ENCODE peak calls at places on chromosome 5, in eight cellular contexts. One of them, this sample, is unnamed.

GRCh38 chr5:93677344-93678021 is 63.9 kb downstream of the POU5F2 start:
- DNase-seq in transverse colon: no peak
- DNase-seq in brain microvascular endothelial cell: peak
- DNase-seq in psoas muscle: peak
- DNase-seq in omental fat pad: no peak
- DNase-seq in hepatocyte: peak
- DNase-seq in fibroblast of pulmonary artery: peak
- DNase-seq in mammary epithelial cell: peak
- DNase-seq in this sample: peak

GRCh38 chr5:115147052-115147451 is 22.7 kb downstream of the TRIM36 start:
- DNase-seq in transverse colon: no peak
- DNase-seq in brain microvascular endothelial cell: no peak
- DNase-seq in psoas muscle: no peak
- DNase-seq in omental fat pad: no peak
- DNase-seq in hepatocyte: no peak
- DNase-seq in fibroblast of pulmonary artery: no peak
- DNase-seq in mammary epithelial cell: no peak
- DNase-seq in this sample: no peak

GRCh38 chr5:170809551-170809950 is 26.0 kb downstream of the GABRP start:
- DNase-seq in transverse colon: peak
- DNase-seq in brain microvascular endothelial cell: peak
- DNase-seq in psoas muscle: no peak
- DNase-seq in omental fat pad: no peak
- DNase-seq in hepatocyte: peak
- DNase-seq in fibroblast of pulmonary artery: peak
- DNase-seq in mammary epithelial cell: peak
- DNase-seq in this sample: no peak

GRCh38 chr5:177495243-177496060 is 2.0 kb downstream of the PDLIM7 start:
- DNase-seq in transverse colon: peak
- DNase-seq in brain microvascular endothelial cell: peak
- DNase-seq in psoas muscle: peak
- DNase-seq in omental fat pad: no peak
- DNase-seq in hepatocyte: peak
- DNase-seq in fibroblast of pulmonary artery: peak
- DNase-seq in mammary epithelial cell: peak
- DNase-seq in this sample: peak

GRCh38 chr5:147763791-147764525 is 18.6 kb downstream of the JAKMIP2 start:
- DNase-seq in transverse colon: no peak
- DNase-seq in brain microvascular endothelial cell: peak
- DNase-seq in psoas muscle: no peak
- DNase-seq in omental fat pad: no peak
- DNase-seq in hepatocyte: no peak
- DNase-seq in fibroblast of pulmonary artery: peak
- DNase-seq in mammary epithelial cell: peak
- DNase-seq in this sample: no peak

GRCh38 chr5:105931782-105932489 is 1738.8 kb downstream of the EFNA5 start:
- DNase-seq in transverse colon: no peak
- DNase-seq in brain microvascular endothelial cell: peak
- DNase-seq in psoas muscle: no peak
- DNase-seq in omental fat pad: no peak
- DNase-seq in hepatocyte: no peak
- DNase-seq in fibroblast of pulmonary artery: peak
- DNase-seq in mammary epithelial cell: no peak
- DNase-seq in this sample: no peak

GRCh38 chr5:176497852-176498251 is 39.4 kb downstream of the RNF44 start:
- DNase-seq in transverse colon: no peak
- DNase-seq in brain microvascular endothelial cell: peak
- DNase-seq in psoas muscle: no peak
- DNase-seq in omental fat pad: no peak
- DNase-seq in hepatocyte: no peak
- DNase-seq in fibroblast of pulmonary artery: no peak
- DNase-seq in mammary epithelial cell: peak
- DNase-seq in this sample: no peak

GRCh38 chr5:3325206-3325605 is 270.4 kb upstream of the IRX1 start:
- DNase-seq in transverse colon: no peak
- DNase-seq in brain microvascular endothelial cell: no peak
- DNase-seq in psoas muscle: no peak
- DNase-seq in omental fat pad: no peak
- DNase-seq in hepatocyte: peak
- DNase-seq in fibroblast of pulmonary artery: no peak
- DNase-seq in mammary epithelial cell: peak
- DNase-seq in this sample: no peak

GRCh38 chr5:168579206-168579986 is at the start of gene PANK3:
- DNase-seq in transverse colon: peak
- DNase-seq in brain microvascular endothelial cell: peak
- DNase-seq in psoas muscle: peak
- DNase-seq in omental fat pad: peak
- DNase-seq in hepatocyte: peak
- DNase-seq in fibroblast of pulmonary artery: peak
- DNase-seq in mammary epithelial cell: peak
- DNase-seq in this sample: peak

GRCh38 chr5:129161830-129162229 is 67.3 kb downstream of the ISOC1 start:
- DNase-seq in transverse colon: no peak
- DNase-seq in brain microvascular endothelial cell: no peak
- DNase-seq in psoas muscle: no peak
- DNase-seq in omental fat pad: no peak
- DNase-seq in hepatocyte: no peak
- DNase-seq in fibroblast of pulmonary artery: no peak
- DNase-seq in mammary epithelial cell: no peak
- DNase-seq in this sample: no peak

GRCh38 chr5:50711280-50711679 is 44.8 kb downstream of the PARP8 start:
- DNase-seq in transverse colon: peak
- DNase-seq in brain microvascular endothelial cell: peak
- DNase-seq in psoas muscle: no peak
- DNase-seq in omental fat pad: no peak
- DNase-seq in hepatocyte: peak
- DNase-seq in fibroblast of pulmonary artery: no peak
- DNase-seq in mammary epithelial cell: no peak
- DNase-seq in this sample: no peak

GRCh38 chr5:26295541-26295940 is 742.8 kb downstream of the CDH9 start:
- DNase-seq in transverse colon: no peak
- DNase-seq in brain microvascular endothelial cell: no peak
- DNase-seq in psoas muscle: no peak
- DNase-seq in omental fat pad: no peak
- DNase-seq in hepatocyte: no peak
- DNase-seq in fibroblast of pulmonary artery: no peak
- DNase-seq in mammary epithelial cell: no peak
- DNase-seq in this sample: no peak

GRCh38 chr5:31824886-31825774 is 186.2 kb downstream of the PDZD2 start:
- DNase-seq in transverse colon: peak
- DNase-seq in brain microvascular endothelial cell: peak
- DNase-seq in psoas muscle: peak
- DNase-seq in omental fat pad: no peak
- DNase-seq in hepatocyte: peak
- DNase-seq in fibroblast of pulmonary artery: peak
- DNase-seq in mammary epithelial cell: peak
- DNase-seq in this sample: no peak

GRCh38 chr5:6158974-6159863 is 219.1 kb downstream of the MED10 start:
- DNase-seq in transverse colon: no peak
- DNase-seq in brain microvascular endothelial cell: peak
- DNase-seq in psoas muscle: no peak
- DNase-seq in omental fat pad: no peak
- DNase-seq in hepatocyte: peak
- DNase-seq in fibroblast of pulmonary artery: peak
- DNase-seq in mammary epithelial cell: peak
- DNase-seq in this sample: no peak

GRCh38 chr5:160330212-160330611 is 17.8 kb upstream of the CCNJL start:
- DNase-seq in transverse colon: no peak
- DNase-seq in brain microvascular endothelial cell: no peak
- DNase-seq in psoas muscle: no peak
- DNase-seq in omental fat pad: no peak
- DNase-seq in hepatocyte: no peak
- DNase-seq in fibroblast of pulmonary artery: no peak
- DNase-seq in mammary epithelial cell: peak
- DNase-seq in this sample: no peak

GRCh38 chr5:55176176-55176818 is 3.3 kb upstream of the CDC20B start:
- DNase-seq in transverse colon: peak
- DNase-seq in brain microvascular endothelial cell: no peak
- DNase-seq in psoas muscle: peak
- DNase-seq in omental fat pad: no peak
- DNase-seq in hepatocyte: peak
- DNase-seq in fibroblast of pulmonary artery: no peak
- DNase-seq in mammary epithelial cell: peak
- DNase-seq in this sample: no peak
- TF ChIP-seq CTCF in transverse colon: peak
- TF ChIP-seq CTCF in brain microvascular endothelial cell: no peak
- TF ChIP-seq CTCF in psoas muscle: peak
- TF ChIP-seq CTCF in omental fat pad: no peak
- TF ChIP-seq CTCF in hepatocyte: peak
- TF ChIP-seq CTCF in fibroblast of pulmonary artery: no peak
- TF ChIP-seq CTCF in mammary epithelial cell: peak
- TF ChIP-seq CTCF in this sample: peak

GRCh38 chr5:179342577-179342976 is 2.7 kb downstream of the ADAMTS2 start:
- DNase-seq in transverse colon: no peak
- DNase-seq in brain microvascular endothelial cell: peak
- DNase-seq in psoas muscle: peak
- DNase-seq in omental fat pad: no peak
- DNase-seq in hepatocyte: no peak
- DNase-seq in fibroblast of pulmonary artery: peak
- DNase-seq in mammary epithelial cell: no peak
- DNase-seq in this sample: no peak

GRCh38 chr5:179343021-179343781 is 2.1 kb downstream of the ADAMTS2 start:
- DNase-seq in transverse colon: no peak
- DNase-seq in brain microvascular endothelial cell: no peak
- DNase-seq in psoas muscle: no peak
- DNase-seq in omental fat pad: no peak
- DNase-seq in hepatocyte: no peak
- DNase-seq in fibroblast of pulmonary artery: no peak
- DNase-seq in mammary epithelial cell: no peak
- DNase-seq in this sample: no peak

GRCh38 chr5:179345179-179345428 is 157 bp downstream of the ADAMTS2 start:
- DNase-seq in transverse colon: no peak
- DNase-seq in brain microvascular endothelial cell: no peak
- DNase-seq in psoas muscle: no peak
- DNase-seq in omental fat pad: no peak
- DNase-seq in hepatocyte: no peak
- DNase-seq in fibroblast of pulmonary artery: no peak
- DNase-seq in mammary epithelial cell: no peak
- DNase-seq in this sample: no peak

GRCh38 chr5:179344301-179345178 is 721 bp downstream of the ADAMTS2 start:
- DNase-seq in transverse colon: no peak
- DNase-seq in brain microvascular endothelial cell: no peak
- DNase-seq in psoas muscle: peak
- DNase-seq in omental fat pad: no peak
- DNase-seq in hepatocyte: peak
- DNase-seq in fibroblast of pulmonary artery: no peak
- DNase-seq in mammary epithelial cell: no peak
- DNase-seq in this sample: no peak

GRCh38 chr5:179343902-179344300 is 1.4 kb downstream of the ADAMTS2 start:
- DNase-seq in transverse colon: peak
- DNase-seq in brain microvascular endothelial cell: peak
- DNase-seq in psoas muscle: peak
- DNase-seq in omental fat pad: no peak
- DNase-seq in hepatocyte: peak
- DNase-seq in fibroblast of pulmonary artery: peak
- DNase-seq in mammary epithelial cell: no peak
- DNase-seq in this sample: no peak
- TF ChIP-seq CTCF in transverse colon: peak
- TF ChIP-seq CTCF in brain microvascular endothelial cell: peak
- TF ChIP-seq CTCF in psoas muscle: peak
- TF ChIP-seq CTCF in omental fat pad: no peak
- TF ChIP-seq CTCF in hepatocyte: peak
- TF ChIP-seq CTCF in fibroblast of pulmonary artery: peak
- TF ChIP-seq CTCF in mammary epithelial cell: no peak
- TF ChIP-seq CTCF in this sample: peak

GRCh38 chr5:34026089-34026761 is 16.8 kb downstream of the C1QTNF3 start:
- DNase-seq in transverse colon: no peak
- DNase-seq in brain microvascular endothelial cell: no peak
- DNase-seq in psoas muscle: no peak
- DNase-seq in omental fat pad: no peak
- DNase-seq in hepatocyte: no peak
- DNase-seq in fibroblast of pulmonary artery: no peak
- DNase-seq in mammary epithelial cell: no peak
- DNase-seq in this sample: no peak
- TF ChIP-seq CTCF in transverse colon: no peak
- TF ChIP-seq CTCF in brain microvascular endothelial cell: no peak
- TF ChIP-seq CTCF in psoas muscle: no peak
- TF ChIP-seq CTCF in omental fat pad: no peak
- TF ChIP-seq CTCF in hepatocyte: no peak
- TF ChIP-seq CTCF in fibroblast of pulmonary artery: no peak
- TF ChIP-seq CTCF in mammary epithelial cell: no peak
- TF ChIP-seq CTCF in this sample: no peak

DNA sequence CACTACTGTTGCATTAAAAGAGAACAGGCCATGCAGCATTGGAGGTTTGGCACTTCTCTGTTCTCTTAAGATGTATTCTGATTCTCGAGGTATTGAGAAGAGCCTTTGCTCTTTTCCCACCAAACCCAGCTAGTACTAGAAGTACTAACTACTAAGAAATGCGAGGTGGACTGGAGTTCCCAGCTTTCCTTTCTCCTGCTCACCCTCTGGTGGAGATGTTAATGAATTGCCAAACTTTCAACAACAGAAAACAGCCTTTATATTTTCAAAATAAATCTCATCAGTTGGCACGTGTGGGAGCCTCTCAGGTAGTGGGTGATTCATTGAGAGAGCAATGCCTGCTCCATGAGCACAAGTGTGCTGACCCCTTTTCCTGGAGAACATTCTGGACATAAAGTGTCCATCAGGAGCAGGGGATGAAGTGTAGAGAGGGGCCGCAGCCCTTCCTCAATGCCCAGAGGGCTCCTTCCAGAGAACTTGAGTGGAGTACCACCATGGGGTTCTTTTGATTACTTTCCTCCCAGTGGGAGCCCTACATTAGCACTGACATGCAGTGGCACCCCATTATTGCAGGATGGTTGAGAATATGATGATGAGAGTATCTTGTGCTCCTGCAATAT is 45.7 kb downstream of the TMEM174 start:
- DNase-seq in transverse colon: no peak
- DNase-seq in brain microvascular endothelial cell: peak
- DNase-seq in psoas muscle: no peak
- DNase-seq in omental fat pad: no peak
- DNase-seq in hepatocyte: peak
- DNase-seq in fibroblast of pulmonary artery: peak
- DNase-seq in mammary epithelial cell: peak
- DNase-seq in this sample: no peak
- TF ChIP-seq CTCF in transverse colon: peak
- TF ChIP-seq CTCF in brain microvascular endothelial cell: peak
- TF ChIP-seq CTCF in psoas muscle: no peak
- TF ChIP-seq CTCF in omental fat pad: no peak
- TF ChIP-seq CTCF in hepatocyte: peak
- TF ChIP-seq CTCF in fibroblast of pulmonary artery: peak
- TF ChIP-seq CTCF in mammary epithelial cell: peak
- TF ChIP-seq CTCF in this sample: peak

This sample was measured in osteocyte.